ENCODE peak calls at places on chromosomes 2 and 18, in six cellular contexts. G is progenitor cell of endocrine pancreas; Y is NAMALWA; V is stimulated activated CD8-positive, alpha-beta memory T cell treated with anti-CD3 and anti-CD28 coated beads, Interleukin-12 subunit alpha, Interleukin-12 subunit beta, amount 100 ng/mL, for 4 hours; U is activated CD4-positive, alpha-beta T cell treated with anti-CD3 and anti-CD28 coated beads, Interleukin-2, amount 10 ng/mL, durations not matched to agents 7 days and 5 days; B is AG04450. S is an unnamed sample.

GRCh38 chr2:115165529-115166109 is 723.2 kb downstream of the DPP10 start:
- DNase-seq in Y (peak), U (no peak), G (no peak), V (no peak), B (no peak), S (peak)

GRCh38 chr2:53826587-53827397 is 33.0 kb downstream of the GPR75 start:
- DNase-seq in G (no peak), Y (no peak), V (no peak), B (no peak), U (no peak), S (no peak)

GRCh38 chr2:165876712-165877111 is 76.9 kb downstream of the TTC21B start:
- DNase-seq in B (no peak), Y (no peak), U (no peak), V (no peak), G (no peak), S (peak)

GRCh38 chr2:125573432-125573831 is 1082.5 kb upstream of the GYPC start:
- DNase-seq in B (no peak), G (no peak), U (no peak), V (no peak), Y (no peak), S (no peak)

GRCh38 chr2:64711260-64711659 is 57.5 kb upstream of the SERTAD2 start:
- DNase-seq in G (no peak), V (no peak), B (no peak), Y (no peak), U (no peak), S (no peak)

GRCh38 chr2:152646775-152647174 is 70.5 kb downstream of the PRPF40A start:
- DNase-seq in B (peak), G (no peak), Y (no peak), U (no peak), V (no peak), S (no peak)

GRCh38 chr2:72083751-72084583 is 63.7 kb downstream of the CYP26B1 start:
- DNase-seq in V (no peak), Y (no peak), U (no peak), B (no peak), G (no peak), S (no peak)

GRCh38 chr18:58993260-58993659 is 128.6 kb downstream of the ZNF532 start:
- DNase-seq in B (no peak), U (no peak), V (no peak), Y (no peak), G (no peak), S (no peak)

GRCh38 chr2:44766777-44767176 is 174.7 kb upstream of the SIX3 start:
- DNase-seq in V (no peak), U (no peak), B (no peak), Y (no peak), G (no peak), S (no peak)